ENCODE peak calls at places on chromosomes 16 and 17, in six cellular contexts. H is GM12878, Q is adipocyte, Z is fibroblast of lung, T is HepG2, D is trophoblast cell. V is an unnamed sample.

GRCh38 chr16:85924675-85925074 is 25.7 kb downstream of the IRF8 start:
- DNase-seq in Q (peak), H (no peak), T (no peak), Z (peak), D (peak), V (no peak)

GRCh38 chr17:34241062-34241461 is 14.0 kb upstream of the CCL2 start:
- DNase-seq in Q (peak), T (no peak), Z (peak), D (no peak), H (no peak), V (no peak)

GRCh38 chr17:40431231-40431602 is 12.0 kb upstream of the IGFBP4 start:
- DNase-seq in T (no peak), Q (no peak), D (no peak), Z (no peak), H (no peak), V (no peak)

GRCh38 chr17:59753522-59754467 is 46.3 kb downstream of the VMP1 start:
- DNase-seq in H (peak), T (peak), D (peak), Q (peak), Z (peak), V (peak)

GRCh38 chr17:40615295-40615988 is 32.2 kb downstream of the SMARCE1 start:
- DNase-seq in Z (peak), H (peak), Q (no peak), T (peak), D (peak), V (peak)

GRCh38 chr17:30550512-30551273 is 73.5 kb downstream of the GOSR1 start:
- DNase-seq in Z (peak), D (no peak), Q (no peak), H (peak), T (no peak), V (no peak)

GRCh38 chr17:8785547-8786412 is 13.4 kb downstream of the MFSD6L start:
- DNase-seq in Q (peak), H (no peak), Z (peak), D (peak), T (peak), V (peak)

GRCh38 chr16:51922476-51922875 is 624.5 kb downstream of the TOX3 start:
- DNase-seq in Z (no peak), H (no peak), D (no peak), T (no peak), Q (no peak), V (no peak)

GRCh38 chr17:27586203-27586701 is 44.7 kb upstream of the LGALS9 start:
- DNase-seq in H (no peak), T (no peak), Q (peak), Z (peak), D (peak), V (no peak)

GRCh38 chr16:57799619-57800212 is 2.6 kb downstream of the KIFC3 start:
- DNase-seq in H (no peak), Q (no peak), Z (no peak), D (no peak), T (no peak), V (peak)

GRCh38 chr16:11354733-11355574 is 9.7 kb downstream of the RMI2 start:
- DNase-seq in Q (peak), Z (peak), H (peak), D (no peak), T (no peak), V (no peak)

GRCh38 chr16:13426279-13426678 is 493.7 kb upstream of the ERCC4 start:
- DNase-seq in D (no peak), Q (no peak), H (no peak), Z (no peak), T (peak), V (peak)

GRCh38 chr17:67993153-67993997 is 2.9 kb downstream of the C17orf58 start:
- DNase-seq in D (peak), Z (peak), H (no peak), Q (peak), T (peak), V (peak)

GRCh38 chr17:32185875-32186274 is 43.6 kb downstream of the RHOT1 start:
- DNase-seq in H (no peak), T (no peak), Z (no peak), D (peak), Q (no peak), V (no peak)

GRCh38 chr16:85917959-85918358 is 19.0 kb downstream of the IRF8 start:
- DNase-seq in T (no peak), Q (no peak), Z (no peak), D (no peak), H (peak), V (no peak)

GRCh38 chr17:74744349-74744713 is 4.1 kb upstream of the NHERF1 start:
- DNase-seq in Z (no peak), T (no peak), H (no peak), D (no peak), Q (no peak), V (no peak)

GRCh38 chr16:68069511-68070248 is 15.5 kb upstream of the NFATC3 start:
- DNase-seq in Q (no peak), Z (no peak), D (no peak), T (no peak), H (no peak), V (no peak)

GRCh38 chr17:60720763-60721531 is 43.3 kb downstream of the BCAS3 start:
- DNase-seq in T (peak), H (peak), Z (peak), D (peak), Q (peak), V (peak)

GRCh38 chr16:84503751-84504395 is 586 bp downstream of the MEAK7 start:
- DNase-seq in H (no peak), Q (peak), Z (peak), T (no peak), D (no peak), V (no peak)

GRCh38 chr17:56742601-56743000 is 91.1 kb downstream of the C17orf67 start:
- DNase-seq in Q (no peak), H (no peak), D (no peak), Z (no peak), T (no peak), V (no peak)

GRCh38 chr16:82735696-82736095 is 108.9 kb downstream of the CDH13 start:
- DNase-seq in Q (peak), T (no peak), H (no peak), Z (peak), D (no peak), V (no peak)

GRCh38 chr17:47223007-47223406 is 13.9 kb downstream of the MYL4 start:
- DNase-seq in T (no peak), Z (no peak), D (no peak), H (no peak), Q (no peak), V (no peak)

GRCh38 chr16:23145608-23146007 is 3.6 kb downstream of the USP31 start:
- DNase-seq in T (no peak), H (no peak), D (peak), Q (peak), Z (peak), V (peak)

GRCh38 chr17:81470944-81471803 is 41.4 kb downstream of the ACTG1 start:
- DNase-seq in Z (peak), T (no peak), D (no peak), H (no peak), Q (peak), V (no peak)

DNA sequence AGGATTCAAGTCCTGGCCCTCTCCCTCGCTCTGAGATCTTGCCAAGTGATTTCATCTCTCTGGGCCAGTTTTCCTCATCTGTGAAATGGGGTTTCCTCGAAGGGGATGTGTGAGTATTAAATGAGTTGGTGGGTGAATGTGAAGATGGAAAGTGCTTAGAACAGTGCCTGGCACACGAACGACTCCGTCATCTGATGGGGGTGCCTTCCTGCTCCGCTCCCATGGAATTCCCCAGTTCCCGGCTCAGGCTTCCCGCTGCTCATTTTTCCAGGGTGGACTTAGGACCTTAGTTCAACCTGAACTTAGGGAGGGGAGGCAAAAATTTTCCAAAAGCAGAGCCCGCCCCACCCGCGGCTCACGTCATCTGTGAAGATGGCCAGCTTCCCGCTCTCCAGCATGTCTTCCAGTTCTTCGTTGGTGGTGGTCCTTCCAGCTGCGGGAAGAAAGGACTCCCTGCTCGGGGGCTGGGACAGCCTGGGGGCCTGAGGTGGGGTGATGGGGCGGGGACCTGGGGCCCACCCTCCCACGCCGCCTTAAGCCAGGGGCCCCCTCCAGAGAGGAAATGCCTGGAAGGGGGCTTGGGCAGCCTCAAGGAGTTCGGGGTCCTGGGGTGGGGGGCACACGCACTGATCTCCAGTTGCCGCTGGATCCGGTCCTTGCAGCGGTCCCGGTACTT is 11.5 kb downstream of the HSD3B7 start:
- DNase-seq in H (no peak), Q (no peak), Z (no peak), D (no peak), T (peak), V (no peak)
- H3K9ac ChIP-seq in H (peak), Q (peak), Z (peak), D (no peak), T (peak), V (peak)

DNA sequence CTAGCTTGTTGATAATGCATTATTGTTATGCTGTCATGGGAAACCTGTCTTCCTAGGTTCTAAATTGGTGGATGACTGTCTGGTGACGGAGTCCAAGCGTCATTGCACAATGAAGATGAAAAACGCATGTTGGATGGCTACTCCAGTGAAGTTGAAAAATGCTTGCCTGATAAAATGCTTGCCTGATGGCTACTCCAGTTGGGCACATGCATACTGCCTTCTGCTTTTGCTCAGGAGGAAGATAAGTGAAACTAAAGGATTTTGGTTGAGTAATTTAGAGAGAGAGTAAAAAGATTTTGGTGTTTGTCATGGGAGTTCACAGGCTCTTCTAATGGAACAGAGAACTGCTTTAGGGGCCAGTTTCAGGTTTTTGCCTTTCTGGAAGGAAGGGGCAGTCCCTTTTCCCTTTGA is 118.6 kb downstream of the PRKCA start:
- DNase-seq in D (peak), T (peak), Z (peak), H (no peak), Q (peak), V (no peak)
- H3K9ac ChIP-seq in D (no peak), T (no peak), Z (no peak), H (no peak), Q (no peak), V (no peak)

DNA sequence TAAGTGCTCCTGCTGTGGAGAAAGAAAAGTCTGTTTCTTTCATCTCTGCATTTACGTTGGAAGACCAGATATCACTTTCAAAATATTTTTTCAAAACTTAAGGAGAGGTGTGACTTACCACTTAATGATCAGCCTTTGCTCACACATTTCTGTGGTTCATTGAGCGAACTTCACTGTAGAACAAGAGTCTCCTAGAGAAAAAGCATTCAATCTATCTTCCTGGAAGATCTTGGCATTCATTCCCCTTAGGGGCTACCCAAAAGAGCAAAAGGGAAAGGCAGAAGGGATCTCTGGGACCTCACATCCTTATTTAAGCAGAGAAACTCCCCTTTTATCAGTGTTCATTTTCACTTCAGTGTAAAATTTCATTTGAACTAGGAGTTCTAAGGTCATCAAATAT is 61.2 kb downstream of the HS3ST3A1 start:
- DNase-seq in H (no peak), T (no peak), Q (no peak), D (no peak), Z (peak), V (no peak)
- H3K9ac ChIP-seq in H (no peak), T (no peak), Q (peak), D (no peak), Z (no peak), V (no peak)

DNA sequence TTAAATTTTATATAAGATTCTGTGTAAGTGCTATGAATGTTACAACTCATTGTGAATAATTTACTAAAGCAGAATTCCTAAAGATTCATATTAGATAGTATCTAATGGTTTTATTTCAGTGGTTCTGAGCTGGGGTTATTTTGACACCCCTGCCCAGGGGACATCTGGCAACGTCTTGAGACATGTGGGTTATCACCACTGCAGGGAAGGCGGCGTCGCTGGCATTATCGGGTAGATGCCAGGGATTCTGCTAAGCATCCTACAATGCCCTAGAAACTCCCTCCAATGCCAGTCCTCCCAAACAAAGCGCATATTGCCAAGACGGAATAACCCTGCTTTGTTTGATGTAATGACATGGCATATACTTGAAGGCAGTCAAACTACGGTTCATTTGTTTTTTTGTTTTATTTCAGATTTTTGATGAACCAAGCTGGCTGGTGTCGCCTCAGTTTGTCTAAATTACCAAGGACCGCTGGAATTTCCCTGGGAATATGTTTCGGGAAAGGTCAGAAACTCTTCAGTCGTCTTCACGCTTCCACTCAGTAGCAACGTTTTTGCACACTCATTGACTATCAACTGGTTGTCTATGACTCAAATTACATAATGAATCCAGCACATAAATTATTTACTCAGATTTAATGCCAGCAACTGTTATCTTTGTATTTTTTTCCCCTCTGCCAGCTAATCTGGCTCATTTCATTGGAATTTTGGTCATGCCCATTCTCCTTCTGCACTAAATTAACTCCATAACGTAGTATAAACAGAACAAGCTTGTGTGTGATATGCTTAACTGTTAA is 372.5 kb upstream of the ZFHX3 start:
- DNase-seq in D (no peak), Q (peak), Z (peak), H (no peak), T (no peak), V (no peak)
- H3K9ac ChIP-seq in D (no peak), Q (no peak), Z (no peak), H (no peak), T (no peak), V (no peak)

GRCh38 chr17:42547698-42548069 is 5.0 kb upstream of the HSD17B1 start:
- DNase-seq in T (no peak), H (no peak), Z (no peak), D (no peak), Q (no peak), V (no peak)

GRCh38 chr17:42548993-42549755 is 3.5 kb upstream of the HSD17B1 start:
- DNase-seq in Q (no peak), T (no peak), Z (no peak), H (no peak), D (no peak), V (no peak)

GRCh38 chr17:42547001-42547461 is 5.7 kb upstream of the HSD17B1 start:
- DNase-seq in T (no peak), Z (no peak), H (no peak), D (no peak), Q (no peak), V (no peak)

GRCh38 chr17:42544874-42545283 is 7.8 kb upstream of the HSD17B1 start:
- DNase-seq in H (no peak), T (peak), D (no peak), Q (no peak), Z (no peak), V (no peak)

DNA sequence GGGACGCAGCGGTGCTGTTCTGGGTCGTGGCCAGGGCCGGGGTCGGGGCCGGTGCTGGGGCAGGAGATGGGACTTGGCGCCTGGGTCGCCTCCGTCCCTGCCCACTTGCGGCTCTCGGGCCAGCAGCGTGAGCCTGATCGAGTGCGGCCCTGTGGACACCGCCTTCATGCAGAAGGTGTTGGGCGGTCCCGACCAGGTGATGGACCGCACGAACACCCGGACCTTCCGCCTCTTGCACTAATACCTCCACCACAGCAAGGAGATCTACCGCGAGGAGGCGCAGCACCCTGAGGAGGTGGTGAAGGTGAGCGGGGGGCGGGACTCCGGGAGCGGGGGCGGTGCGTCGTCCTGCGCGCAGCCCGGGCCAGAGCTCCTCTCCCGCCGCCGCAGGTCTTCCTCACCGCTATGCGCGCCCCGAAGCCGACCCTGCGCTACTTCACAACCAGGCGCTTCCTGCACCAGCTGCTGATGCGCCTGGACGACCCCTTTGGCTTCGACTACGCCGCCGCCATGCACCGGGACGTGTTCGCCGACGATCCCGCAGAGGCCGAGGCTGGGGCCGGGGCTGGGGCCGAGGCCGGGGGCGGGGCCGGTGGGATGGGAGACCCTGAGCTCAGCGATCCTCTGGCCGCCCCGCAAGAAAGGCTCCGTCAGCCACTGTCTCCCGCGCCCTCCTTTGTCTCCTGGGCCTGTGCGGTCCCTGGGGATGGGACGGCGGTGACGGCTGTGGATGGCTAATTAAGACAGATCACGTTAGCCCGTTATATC is 4.5 kb upstream of the HSD17B1 start:
- DNase-seq in D (peak), T (no peak), H (no peak), Q (no peak), Z (peak), V (peak)
- H3K9ac ChIP-seq in D (no peak), T (no peak), H (peak), Q (no peak), Z (no peak), V (peak)

V was measured in mesendoderm.